ENCODE peak calls at places on chromosomes 11 and 22, in eight cellular contexts. One of them, this sample, is unnamed.

GRCh38 chr11:68373189-68373809 is 60.9 kb downstream of the LRP5 start:
- DNase-seq in effector memory CD4-positive, alpha-beta T cell: no peak
- DNase-seq in dorsolateral prefrontal cortex: no peak
- DNase-seq in upper lobe of right lung: no peak
- DNase-seq in IMR-90: peak; percentile 61
- DNase-seq in psoas muscle: no peak
- DNase-seq in PC-3: no peak
- DNase-seq in cardiac muscle cell: no peak
- DNase-seq in this sample: no peak

GRCh38 chr11:71451596-71452353 is 1.2 kb upstream of the NADSYN1 start:
- DNase-seq in cardiac muscle cell: peak; percentile 50
- DNase-seq in PC-3: peak; percentile 44
- DNase-seq in effector memory CD4-positive, alpha-beta T cell: no peak
- DNase-seq in IMR-90: no peak
- DNase-seq in psoas muscle: peak; percentile 49
- DNase-seq in dorsolateral prefrontal cortex: peak; percentile 8
- DNase-seq in upper lobe of right lung: no peak
- DNase-seq in this sample: no peak

GRCh38 chr22:24426436-24426835 is 963 bp upstream of the ADORA2A start:
- DNase-seq in upper lobe of right lung: no peak
- DNase-seq in IMR-90: no peak
- DNase-seq in PC-3: no peak
- DNase-seq in psoas muscle: peak; percentile 36
- DNase-seq in dorsolateral prefrontal cortex: no peak
- DNase-seq in cardiac muscle cell: no peak
- DNase-seq in effector memory CD4-positive, alpha-beta T cell: no peak
- DNase-seq in this sample: no peak

GRCh38 chr22:24503137-24503850 is 8.2 kb downstream of the UPB1 start:
- DNase-seq in dorsolateral prefrontal cortex: peak; percentile 40
- DNase-seq in IMR-90: peak; percentile 63
- DNase-seq in effector memory CD4-positive, alpha-beta T cell: peak; percentile 27
- DNase-seq in PC-3: peak; percentile 47
- DNase-seq in psoas muscle: peak; percentile 74
- DNase-seq in cardiac muscle cell: peak; percentile 63
- DNase-seq in upper lobe of right lung: no peak
- DNase-seq in this sample: no peak

GRCh38 chr11:36822829-36823228 is 224.8 kb upstream of the RAG2 start:
- DNase-seq in PC-3: no peak
- DNase-seq in upper lobe of right lung: no peak
- DNase-seq in IMR-90: no peak
- DNase-seq in dorsolateral prefrontal cortex: no peak
- DNase-seq in effector memory CD4-positive, alpha-beta T cell: no peak
- DNase-seq in cardiac muscle cell: no peak
- DNase-seq in psoas muscle: no peak
- DNase-seq in this sample: no peak

GRCh38 chr11:70650075-70650909 is 252.0 kb downstream of the CTTN start:
- DNase-seq in effector memory CD4-positive, alpha-beta T cell: no peak
- DNase-seq in upper lobe of right lung: peak; percentile 71
- DNase-seq in PC-3: peak; percentile 90
- DNase-seq in psoas muscle: no peak
- DNase-seq in dorsolateral prefrontal cortex: peak; percentile 51
- DNase-seq in IMR-90: peak; percentile 69
- DNase-seq in cardiac muscle cell: peak; percentile 94
- DNase-seq in this sample: peak; percentile 16

GRCh38 chr11:80846979-80847378 is 1406.1 kb upstream of the TENM4 start:
- DNase-seq in IMR-90: no peak
- DNase-seq in psoas muscle: no peak
- DNase-seq in dorsolateral prefrontal cortex: no peak
- DNase-seq in cardiac muscle cell: no peak
- DNase-seq in upper lobe of right lung: no peak
- DNase-seq in PC-3: no peak
- DNase-seq in effector memory CD4-positive, alpha-beta T cell: no peak
- DNase-seq in this sample: no peak

GRCh38 chr11:62132188-62132587 is 8.4 kb downstream of the INCENP start:
- DNase-seq in psoas muscle: no peak
- DNase-seq in upper lobe of right lung: no peak
- DNase-seq in IMR-90: no peak
- DNase-seq in PC-3: peak; percentile 62
- DNase-seq in cardiac muscle cell: no peak
- DNase-seq in effector memory CD4-positive, alpha-beta T cell: no peak
- DNase-seq in dorsolateral prefrontal cortex: peak; percentile 14
- DNase-seq in this sample: no peak

GRCh38 chr11:111372538-111372937 is 6.5 kb downstream of the POU2AF1 start:
- DNase-seq in dorsolateral prefrontal cortex: no peak
- DNase-seq in effector memory CD4-positive, alpha-beta T cell: no peak
- DNase-seq in PC-3: no peak
- DNase-seq in cardiac muscle cell: no peak
- DNase-seq in IMR-90: no peak
- DNase-seq in psoas muscle: no peak
- DNase-seq in upper lobe of right lung: no peak
- DNase-seq in this sample: no peak

GRCh38 chr22:19204640-19205039 is 26.1 kb upstream of the SLC25A1 start:
- DNase-seq in IMR-90: no peak
- DNase-seq in dorsolateral prefrontal cortex: no peak
- DNase-seq in upper lobe of right lung: peak; percentile 23
- DNase-seq in psoas muscle: peak; percentile 35
- DNase-seq in PC-3: no peak
- DNase-seq in effector memory CD4-positive, alpha-beta T cell: no peak
- DNase-seq in cardiac muscle cell: no peak
- DNase-seq in this sample: no peak

GRCh38 chr11:68859123-68859522 is 17.4 kb upstream of the CPT1A start:
- DNase-seq in psoas muscle: no peak
- DNase-seq in IMR-90: no peak
- DNase-seq in PC-3: no peak
- DNase-seq in effector memory CD4-positive, alpha-beta T cell: no peak
- DNase-seq in cardiac muscle cell: no peak
- DNase-seq in dorsolateral prefrontal cortex: no peak
- DNase-seq in upper lobe of right lung: no peak
- DNase-seq in this sample: no peak

GRCh38 chr11:95143106-95143681 is 53.5 kb downstream of the ENDOD1 start:
- DNase-seq in effector memory CD4-positive, alpha-beta T cell: no peak
- DNase-seq in PC-3: no peak
- DNase-seq in upper lobe of right lung: no peak
- DNase-seq in cardiac muscle cell: no peak
- DNase-seq in dorsolateral prefrontal cortex: no peak
- DNase-seq in psoas muscle: no peak
- DNase-seq in IMR-90: peak; percentile 70
- DNase-seq in this sample: no peak

GRCh38 chr22:43158778-43159483 is 7.6 kb downstream of the TSPO start:
- DNase-seq in upper lobe of right lung: no peak
- DNase-seq in PC-3: no peak
- DNase-seq in psoas muscle: peak; percentile 52
- DNase-seq in cardiac muscle cell: no peak
- DNase-seq in IMR-90: no peak
- DNase-seq in dorsolateral prefrontal cortex: no peak
- DNase-seq in effector memory CD4-positive, alpha-beta T cell: no peak
- DNase-seq in this sample: no peak

GRCh38 chr11:12552677-12553076 is 121.5 kb upstream of the TEAD1 start:
- DNase-seq in PC-3: no peak
- DNase-seq in dorsolateral prefrontal cortex: no peak
- DNase-seq in upper lobe of right lung: no peak
- DNase-seq in psoas muscle: no peak
- DNase-seq in cardiac muscle cell: no peak
- DNase-seq in effector memory CD4-positive, alpha-beta T cell: no peak
- DNase-seq in IMR-90: peak; percentile 90
- DNase-seq in this sample: no peak

GRCh38 chr11:61891331-61892084 is at the start of gene FADS3:
- DNase-seq in IMR-90: peak; percentile 69
- DNase-seq in upper lobe of right lung: peak; percentile 94
- DNase-seq in cardiac muscle cell: peak; percentile 94
- DNase-seq in dorsolateral prefrontal cortex: peak; percentile 75
- DNase-seq in psoas muscle: peak; percentile 94
- DNase-seq in PC-3: peak; percentile 96
- DNase-seq in effector memory CD4-positive, alpha-beta T cell: peak; percentile 60
- DNase-seq in this sample: peak; percentile 79

GRCh38 chr11:96332236-96332761 is 10.7 kb downstream of the MAML2 start:
- DNase-seq in psoas muscle: no peak
- DNase-seq in dorsolateral prefrontal cortex: no peak
- DNase-seq in effector memory CD4-positive, alpha-beta T cell: no peak
- DNase-seq in cardiac muscle cell: no peak
- DNase-seq in upper lobe of right lung: no peak
- DNase-seq in IMR-90: no peak
- DNase-seq in PC-3: no peak
- DNase-seq in this sample: no peak

GRCh38 chr11:44509291-44509690 is 56.2 kb upstream of the CD82 start:
- DNase-seq in upper lobe of right lung: no peak
- DNase-seq in PC-3: no peak
- DNase-seq in IMR-90: no peak
- DNase-seq in dorsolateral prefrontal cortex: no peak
- DNase-seq in psoas muscle: no peak
- DNase-seq in effector memory CD4-positive, alpha-beta T cell: no peak
- DNase-seq in cardiac muscle cell: peak; percentile 40
- DNase-seq in this sample: no peak

GRCh38 chr11:65418431-65418680 is 4.2 kb upstream of the NEAT1 start:
- DNase-seq in cardiac muscle cell: peak; percentile 57
- DNase-seq in effector memory CD4-positive, alpha-beta T cell: no peak
- DNase-seq in psoas muscle: no peak
- DNase-seq in upper lobe of right lung: no peak
- DNase-seq in dorsolateral prefrontal cortex: no peak
- DNase-seq in PC-3: no peak
- DNase-seq in IMR-90: no peak
- DNase-seq in this sample: no peak

GRCh38 chr11:62400760-62401159 is 18.1 kb upstream of the SCGB1A1 start:
- DNase-seq in cardiac muscle cell: peak; percentile 42
- DNase-seq in psoas muscle: peak; percentile 89
- DNase-seq in effector memory CD4-positive, alpha-beta T cell: no peak
- DNase-seq in IMR-90: peak; percentile 74
- DNase-seq in PC-3: no peak
- DNase-seq in dorsolateral prefrontal cortex: peak; percentile 73
- DNase-seq in upper lobe of right lung: peak; percentile 72
- DNase-seq in this sample: peak; percentile 66

GRCh38 chr11:78037825-78038620 is 14.9 kb upstream of the KCTD14 start:
- DNase-seq in effector memory CD4-positive, alpha-beta T cell: no peak
- DNase-seq in IMR-90: no peak
- DNase-seq in dorsolateral prefrontal cortex: no peak
- DNase-seq in PC-3: no peak
- DNase-seq in psoas muscle: no peak
- DNase-seq in cardiac muscle cell: no peak
- DNase-seq in upper lobe of right lung: no peak
- DNase-seq in this sample: no peak

GRCh38 chr11:74932169-74932568 is 16.7 kb downstream of the XRRA1 start:
- DNase-seq in dorsolateral prefrontal cortex: no peak
- DNase-seq in psoas muscle: no peak
- DNase-seq in PC-3: peak; percentile 48
- DNase-seq in cardiac muscle cell: no peak
- DNase-seq in upper lobe of right lung: no peak
- DNase-seq in effector memory CD4-positive, alpha-beta T cell: no peak
- DNase-seq in IMR-90: peak; percentile 84
- DNase-seq in this sample: no peak

GRCh38 chr11:77202941-77203900 is 75.2 kb downstream of the MYO7A start:
- DNase-seq in PC-3: no peak
- DNase-seq in cardiac muscle cell: no peak
- DNase-seq in effector memory CD4-positive, alpha-beta T cell: no peak
- DNase-seq in upper lobe of right lung: peak; percentile 57
- DNase-seq in psoas muscle: peak; percentile 38
- DNase-seq in IMR-90: no peak
- DNase-seq in dorsolateral prefrontal cortex: no peak
- DNase-seq in this sample: no peak

GRCh38 chr11:11827272-11827671 is 14.5 kb upstream of the USP47 start:
- DNase-seq in upper lobe of right lung: no peak
- DNase-seq in cardiac muscle cell: no peak
- DNase-seq in IMR-90: no peak
- DNase-seq in effector memory CD4-positive, alpha-beta T cell: no peak
- DNase-seq in psoas muscle: no peak
- DNase-seq in PC-3: no peak
- DNase-seq in dorsolateral prefrontal cortex: no peak
- DNase-seq in this sample: no peak

GRCh38 chr11:88359529-88359928 is 22.0 kb upstream of the CTSC start:
- DNase-seq in dorsolateral prefrontal cortex: no peak
- DNase-seq in IMR-90: no peak
- DNase-seq in cardiac muscle cell: no peak
- DNase-seq in effector memory CD4-positive, alpha-beta T cell: no peak
- DNase-seq in PC-3: no peak
- DNase-seq in upper lobe of right lung: no peak
- DNase-seq in psoas muscle: no peak
- DNase-seq in this sample: no peak
- H3K27ac ChIP-seq in dorsolateral prefrontal cortex: no peak overlapping the region
- H3K27ac ChIP-seq in IMR-90: no peak overlapping the region
- H3K27ac ChIP-seq in cardiac muscle cell: no peak overlapping the region
- H3K27ac ChIP-seq in effector memory CD4-positive, alpha-beta T cell: no peak overlapping the region
- H3K27ac ChIP-seq in PC-3: no peak overlapping the region
- H3K27ac ChIP-seq in upper lobe of right lung: no peak overlapping the region
- H3K27ac ChIP-seq in psoas muscle: no peak overlapping the region
- H3K27ac ChIP-seq in this sample: no peak overlapping the region

GRCh38 chr11:112635338-112635737 is 325.9 kb upstream of the NCAM1 start:
- DNase-seq in PC-3: no peak
- DNase-seq in upper lobe of right lung: no peak
- DNase-seq in dorsolateral prefrontal cortex: no peak
- DNase-seq in effector memory CD4-positive, alpha-beta T cell: no peak
- DNase-seq in psoas muscle: no peak
- DNase-seq in cardiac muscle cell: no peak
- DNase-seq in IMR-90: no peak
- DNase-seq in this sample: no peak
- H3K27ac ChIP-seq in PC-3: no peak overlapping the region
- H3K27ac ChIP-seq in upper lobe of right lung: no peak overlapping the region
- H3K27ac ChIP-seq in dorsolateral prefrontal cortex: peak overlapping the region; percentile 98
- H3K27ac ChIP-seq in effector memory CD4-positive, alpha-beta T cell: no peak overlapping the region
- H3K27ac ChIP-seq in psoas muscle: no peak overlapping the region
- H3K27ac ChIP-seq in cardiac muscle cell: no peak overlapping the region
- H3K27ac ChIP-seq in IMR-90: no peak overlapping the region
- H3K27ac ChIP-seq in this sample: no peak overlapping the region

DNA sequence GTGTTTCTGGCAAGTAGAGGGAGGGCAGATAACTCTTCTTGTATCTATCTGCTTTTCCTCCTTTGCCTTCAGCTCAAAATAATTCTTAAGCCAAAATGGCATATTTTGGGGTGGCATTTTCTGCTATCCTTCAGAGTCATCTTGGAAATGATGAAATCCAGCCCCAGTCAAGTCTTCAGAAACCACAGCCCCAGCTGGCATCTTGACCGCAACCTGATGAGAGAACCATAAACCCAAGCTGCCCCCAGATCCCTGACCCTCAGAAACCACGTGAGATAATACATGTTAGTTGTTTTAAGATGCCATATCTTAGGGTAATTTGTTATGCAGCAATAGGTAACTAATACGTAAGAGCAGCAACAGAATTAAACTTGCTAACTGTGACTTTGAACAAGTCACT is 15.1 kb upstream of the PAMR1 start:
- DNase-seq in dorsolateral prefrontal cortex: no peak
- DNase-seq in IMR-90: peak; percentile 45
- DNase-seq in PC-3: no peak
- DNase-seq in cardiac muscle cell: no peak
- DNase-seq in effector memory CD4-positive, alpha-beta T cell: no peak
- DNase-seq in upper lobe of right lung: no peak
- DNase-seq in psoas muscle: no peak
- DNase-seq in this sample: no peak
- H3K27ac ChIP-seq in dorsolateral prefrontal cortex: no peak overlapping the region
- H3K27ac ChIP-seq in IMR-90: peak overlapping the region; percentile 84
- H3K27ac ChIP-seq in PC-3: no peak overlapping the region
- H3K27ac ChIP-seq in cardiac muscle cell: no peak overlapping the region
- H3K27ac ChIP-seq in effector memory CD4-positive, alpha-beta T cell: no peak overlapping the region
- H3K27ac ChIP-seq in upper lobe of right lung: no peak overlapping the region
- H3K27ac ChIP-seq in psoas muscle: no peak overlapping the region
- H3K27ac ChIP-seq in this sample: no peak overlapping the region

DNA sequence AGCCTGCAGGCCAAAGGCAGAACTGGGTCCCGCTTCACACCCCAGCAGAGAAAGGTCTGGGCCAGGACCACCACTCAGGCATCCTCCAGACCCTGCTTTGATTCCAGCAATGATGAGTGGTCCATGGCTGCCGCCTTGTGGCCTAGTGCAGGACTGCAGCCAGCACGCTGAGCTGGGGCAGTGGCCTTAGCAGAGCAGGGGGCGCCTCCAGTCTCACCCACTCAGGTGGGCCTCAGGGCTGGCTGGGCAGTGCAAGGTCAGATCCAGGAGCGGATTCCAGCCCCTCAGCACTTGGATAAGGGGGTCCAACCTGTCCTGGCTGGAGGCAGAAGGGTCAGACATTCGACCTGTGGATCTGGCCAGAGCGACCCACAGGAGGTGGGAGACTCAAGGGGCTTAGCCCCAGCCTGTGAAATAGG is 9.6 kb upstream of the PDE2A start:
- DNase-seq in cardiac muscle cell: peak; percentile 76
- DNase-seq in PC-3: peak; percentile 74
- DNase-seq in psoas muscle: peak; percentile 82
- DNase-seq in upper lobe of right lung: peak; percentile 80
- DNase-seq in IMR-90: peak; percentile 19
- DNase-seq in dorsolateral prefrontal cortex: peak; percentile 82
- DNase-seq in effector memory CD4-positive, alpha-beta T cell: no peak
- DNase-seq in this sample: peak; percentile 26
- H3K27ac ChIP-seq in cardiac muscle cell: no peak overlapping the region
- H3K27ac ChIP-seq in PC-3: no peak overlapping the region
- H3K27ac ChIP-seq in psoas muscle: no peak overlapping the region
- H3K27ac ChIP-seq in upper lobe of right lung: peak overlapping the region; percentile 24
- H3K27ac ChIP-seq in IMR-90: no peak overlapping the region
- H3K27ac ChIP-seq in dorsolateral prefrontal cortex: no peak overlapping the region
- H3K27ac ChIP-seq in effector memory CD4-positive, alpha-beta T cell: no peak overlapping the region
- H3K27ac ChIP-seq in this sample: no peak overlapping the region